ENCODE peak calls at places on chromosome 12, in four cellular contexts. S is neural crest cell, H is BJ, J is HuH-7.5. M is an unnamed sample.

GRCh38 chr12:50390284-50390683 is 6.1 kb downstream of the FAM186A start:
- DNase-seq in S (no peak), H (peak), J (no peak), M (no peak)

GRCh38 chr12:57145460-57146059 is 1.9 kb downstream of the LRP1-AS start:
- DNase-seq in S (no peak), H (no peak), J (no peak), M (no peak)

GRCh38 chr12:95216704-95217376 is 427 bp downstream of the FGD6 start:
- DNase-seq in S (no peak), H (no peak), J (peak), M (no peak)

GRCh38 chr12:64218597-64218996 is 3.5 kb downstream of the KICS2 start:
- DNase-seq in S (no peak), H (no peak), J (no peak), M (no peak)

GRCh38 chr12:7542813-7543212 is 39.2 kb upstream of the CD163 start:
- DNase-seq in S (no peak), H (peak), J (no peak), M (no peak)

GRCh38 chr12:46377678-46378077 is 5.1 kb upstream of the SLC38A2 start:
- DNase-seq in S (no peak), H (no peak), J (no peak), M (no peak)

GRCh38 chr12:15545329-15545728 is 223.0 kb downstream of the PTPRO start:
- DNase-seq in S (no peak), H (no peak), J (no peak), M (no peak)

GRCh38 chr12:15208140-15208539 is 13.1 kb downstream of the RERG start:
- DNase-seq in S (no peak), H (no peak), J (no peak), M (no peak)

GRCh38 chr12:106685381-106685780 is 89.1 kb upstream of the RIC8B start:
- DNase-seq in S (no peak), H (no peak), J (no peak), M (no peak)

GRCh38 chr12:1533602-1534304 is 60.6 kb downstream of the FBXL14 start:
- DNase-seq in S (no peak), H (no peak), J (peak), M (no peak)

GRCh38 chr12:120230326-120230973 is 29.5 kb upstream of the RPLP0 start:
- DNase-seq in S (no peak), H (peak), J (no peak), M (peak)

GRCh38 chr12:125346361-125346760 is 281.1 kb downstream of the AACS start:
- DNase-seq in S (no peak), H (no peak), J (no peak), M (no peak)

GRCh38 chr12:109734219-109735000 is 20.8 kb downstream of the FAM222A start:
- DNase-seq in S (no peak), H (no peak), J (no peak), M (no peak)

GRCh38 chr12:79420146-79420618 is 270.6 kb downstream of the PAWR start:
- DNase-seq in S (no peak), H (peak), J (peak), M (peak)

GRCh38 chr12:50055831-50056628 is 1.4 kb upstream of the ASIC1 start:
- DNase-seq in S (peak), H (no peak), J (peak), M (peak)

GRCh38 chr12:109763201-109763841 is 49.7 kb downstream of the FAM222A start:
- DNase-seq in S (no peak), H (no peak), J (no peak), M (no peak)

GRCh38 chr12:51371295-51371953 is 19.8 kb downstream of the GALNT6 start:
- DNase-seq in S (no peak), H (peak), J (peak), M (peak)

GRCh38 chr12:53358836-53359419 is 21.0 kb upstream of the SP1 start:
- DNase-seq in S (no peak), H (no peak), J (no peak), M (no peak)

GRCh38 chr12:28421374-28421773 is 231.1 kb downstream of the CCDC91 start:
- DNase-seq in S (no peak), H (no peak), J (no peak), M (no peak)

GRCh38 chr12:111773801-111774551 is 7.2 kb downstream of the ALDH2 start:
- DNase-seq in S (no peak), H (peak), J (no peak), M (no peak)

GRCh38 chr12:53572134-53572758 is 53.9 kb downstream of the ATF7 start:
- DNase-seq in S (no peak), H (no peak), J (no peak), M (no peak)

GRCh38 chr12:93002278-93003054 is 73.4 kb upstream of the EEA1 start:
- DNase-seq in S (no peak), H (peak), J (no peak), M (no peak)

GRCh38 chr12:19382111-19382526 is 57.2 kb upstream of the AEBP2 start:
- DNase-seq in S (no peak), H (peak), J (no peak), M (no peak)

GRCh38 chr12:70617450-70617849 is 19.8 kb downstream of the PTPRB start:
- DNase-seq in S (no peak), H (no peak), J (no peak), M (no peak)

GRCh38 chr12:59055204-59055839 is 135.0 kb upstream of the LRIG3 start:
- DNase-seq in S (no peak), H (peak), J (no peak), M (no peak)

GRCh38 chr12:4037747-4038312 is 164.6 kb upstream of the PARP11 start:
- DNase-seq in S (peak), H (no peak), J (no peak), M (peak)

GRCh38 chr12:63362801-63363200 is 211.8 kb upstream of the AVPR1A start:
- DNase-seq in S (no peak), H (peak), J (no peak), M (no peak)

GRCh38 chr12:28242888-28243633 is 52.8 kb downstream of the CCDC91 start:
- DNase-seq in S (no peak), H (no peak), J (no peak), M (no peak)

GRCh38 chr12:116607039-116607438 is 47.9 kb downstream of the MAP1LC3B2 start:
- DNase-seq in S (no peak), H (no peak), J (no peak), M (no peak)

GRCh38 chr12:56979628-56980027 is 22.2 kb upstream of the RDH16 start:
- DNase-seq in S (no peak), H (no peak), J (no peak), M (no peak)

GRCh38 chr12:130199536-130200390 is 37.5 kb downstream of the FZD10 start:
- DNase-seq in S (no peak), H (no peak), J (no peak), M (no peak)

GRCh38 chr12:105725054-105725453 is 394.6 kb downstream of the C12orf75 start:
- DNase-seq in S (no peak), H (no peak), J (no peak), M (no peak)

GRCh38 chr12:27009926-27010325 is 4.3 kb downstream of the TM7SF3 start:
- DNase-seq in S (no peak), H (no peak), J (no peak), M (no peak)

GRCh38 chr12:39103552-39104165 is 198.3 kb upstream of the CPNE8 start:
- DNase-seq in S (peak), H (no peak), J (peak), M (peak)

GRCh38 chr12:13851828-13852227 is 129.6 kb downstream of the GRIN2B start:
- DNase-seq in S (peak), H (no peak), J (no peak), M (no peak)

GRCh38 chr12:24025153-24025798 is 75.8 kb upstream of the SOX5 start:
- DNase-seq in S (no peak), H (no peak), J (no peak), M (no peak)

GRCh38 chr12:117012189-117012805 is 86.9 kb downstream of the TESC start:
- DNase-seq in S (no peak), H (peak), J (no peak), M (no peak)

GRCh38 chr12:46217686-46218508 is 50.9 kb downstream of the SLC38A1 start:
- DNase-seq in S (no peak), H (no peak), J (no peak), M (no peak)

GRCh38 chr12:100656806-100657205 is 83.3 kb downstream of the GAS2L3 start:
- DNase-seq in S (no peak), H (no peak), J (no peak), M (no peak)

GRCh38 chr12:124549629-124550028 is 17.8 kb downstream of the NCOR2 start:
- DNase-seq in S (no peak), H (no peak), J (no peak), M (no peak)